ENCODE peak calls at places on chromosome 3, in six cellular contexts. W is CD4-positive, CD25-positive, alpha-beta regulatory T cell; Y is neuronal stem cell; F is heart left ventricle; R is right cardiac atrium; E is IMR-90. Z is an unnamed sample.

GRCh38 chr3:127056281-127056680 is 73.4 kb downstream of the PLXNA1 start:
- DNase-seq in E (no peak), W (no peak), Y (no peak), F (no peak), R (no peak), Z (peak; percentile 54)

GRCh38 chr3:242986-243706 is 46.6 kb downstream of the CHL1 start:
- DNase-seq in E (peak; percentile 92), F (no peak), Y (no peak), W (no peak), R (no peak), Z (no peak)

GRCh38 chr3:4021162-4021561 is 221.9 kb downstream of the LRRN1 start:
- DNase-seq in E (no peak), Y (no peak), R (no peak), F (no peak), W (no peak), Z (no peak)

GRCh38 chr3:63910873-63911272 is 1.3 kb downstream of the SCAANT1 start:
- DNase-seq in R (no peak), E (peak; percentile 59), W (peak; percentile 62), Y (no peak), F (no peak), Z (no peak)

GRCh38 chr3:86890997-86891396 is 100.0 kb downstream of the VGLL3 start:
- DNase-seq in E (no peak), F (no peak), Y (no peak), W (no peak), R (no peak), Z (no peak)

GRCh38 chr3:195908439-195909293 is at the start of gene TNK2:
- DNase-seq in Y (no peak), F (no peak), E (no peak), W (peak; percentile 55), R (no peak), Z (peak; percentile 81)

GRCh38 chr3:15171096-15171495 is 35.0 kb upstream of the CAPN7 start:
- DNase-seq in Y (no peak), W (no peak), F (no peak), E (no peak), R (no peak), Z (no peak)

GRCh38 chr3:89113887-89114840 is 6.7 kb downstream of the EPHA3 start:
- DNase-seq in Y (peak; percentile 56), F (peak; percentile 67), R (peak; percentile 65), E (peak; percentile 42), W (no peak), Z (peak; percentile 75)

GRCh38 chr3:183197734-183198133 is 35.2 kb upstream of the LAMP3 start:
- DNase-seq in R (no peak), Y (no peak), F (no peak), E (no peak), W (no peak), Z (no peak)

GRCh38 chr3:147392083-147392916 is 14.0 kb downstream of the ZIC4 start:
- DNase-seq in R (no peak), F (no peak), E (no peak), W (no peak), Y (peak; percentile 83), Z (no peak)

GRCh38 chr3:15159501-15160136 is 46.4 kb upstream of the CAPN7 start:
- DNase-seq in R (no peak), W (no peak), E (no peak), Y (no peak), F (no peak), Z (no peak)

GRCh38 chr3:170802164-170803151 is 67.5 kb downstream of the RPL22L1 start:
- DNase-seq in F (no peak), E (peak; percentile 99), Y (no peak), W (no peak), R (no peak), Z (no peak)

GRCh38 chr3:57052662-57053061 is 7.8 kb upstream of the SPATA12 start:
- DNase-seq in F (no peak), Y (no peak), E (no peak), R (no peak), W (no peak), Z (no peak)

GRCh38 chr3:174295336-174295735 is 563.8 kb upstream of the NAALADL2 start:
- DNase-seq in W (no peak), Y (no peak), E (peak; percentile 8), F (no peak), R (no peak), Z (no peak)

GRCh38 chr3:154274345-154274744 is 49.9 kb downstream of the DHX36 start:
- DNase-seq in W (no peak), E (no peak), Y (no peak), F (no peak), R (no peak), Z (no peak)

GRCh38 chr3:171284308-171285075 is 175.7 kb downstream of the TNIK start:
- DNase-seq in Y (no peak), W (no peak), E (peak; percentile 98), R (peak; percentile 19), F (peak; percentile 48), Z (no peak)

DNA sequence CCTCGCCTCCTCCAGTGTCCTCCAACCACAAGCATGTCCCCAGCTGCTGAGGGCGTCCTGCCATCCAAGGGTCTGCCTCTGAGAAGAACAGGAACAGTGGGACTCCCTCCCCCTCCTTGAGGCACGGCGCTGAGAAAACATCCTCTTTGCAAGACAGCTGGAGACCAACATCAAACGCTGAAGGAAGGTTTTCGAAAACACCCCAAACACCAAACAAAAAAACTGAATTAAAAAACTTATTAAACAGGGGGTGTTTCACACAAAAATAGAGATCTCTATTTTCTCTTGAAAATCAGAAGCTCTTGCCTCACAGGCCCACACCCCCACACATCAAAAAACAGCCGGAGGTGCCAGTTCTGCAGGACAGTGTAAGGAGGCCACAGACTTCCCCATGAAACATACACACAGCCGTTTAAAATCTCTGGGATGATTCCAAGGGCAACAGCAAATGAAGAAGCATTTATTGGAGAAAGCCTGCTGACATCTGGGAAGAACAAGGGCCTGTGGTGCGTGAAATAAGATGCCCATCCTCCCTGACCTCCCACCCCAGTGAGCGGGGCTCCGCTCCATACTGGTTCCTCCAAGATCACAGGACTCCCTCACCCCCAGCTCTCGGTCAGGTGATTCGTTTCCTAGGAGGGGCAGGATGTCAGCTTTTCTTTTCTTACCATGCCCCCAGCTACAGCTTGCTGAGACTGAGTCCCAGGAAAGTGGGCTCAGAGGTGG is 71.3 kb downstream of the NUP210 start:
- DNase-seq in Y (no peak), W (peak; percentile 38), R (no peak), F (no peak), E (peak; percentile 7), Z (no peak)
- H3K4me1 ChIP-seq in Y (peaks cover 37% of the 10 kb centered on the region), W (peaks cover 43% of the 10 kb centered on the region), R (no peaks in the 10 kb centered on the region), F (peaks cover 11% of the 10 kb centered on the region), E (peaks cover 8% of the 10 kb centered on the region), Z (no peaks in the 10 kb centered on the region)

GRCh38 chr3:43296565-43296964 is 10.2 kb downstream of the SNRK start:
- DNase-seq in R (peak; percentile 25), F (peak; percentile 48), Y (no peak), W (peak; percentile 83), E (peak; percentile 23), Z (no peak)
- H3K4me1 ChIP-seq in R (peaks cover 16% of the 10 kb centered on the region), F (peaks cover 77% of the 10 kb centered on the region), Y (peaks cover 2% of the 10 kb centered on the region), W (peaks cover 98% of the 10 kb centered on the region), E (peaks cover 9% of the 10 kb centered on the region), Z (peaks cover 25% of the 10 kb centered on the region)

GRCh38 chr3:11622846-11623550 is 20.7 kb downstream of the VGLL4 start:
- DNase-seq in E (no peak), Y (no peak), R (no peak), F (no peak), W (no peak), Z (no peak)
- H3K4me1 ChIP-seq in E (peaks cover 11% of the 10 kb centered on the region), Y (peaks cover 5% of the 10 kb centered on the region), R (peaks cover 13% of the 10 kb centered on the region), F (peaks cover 86% of the 10 kb centered on the region), W (peaks cover 27% of the 10 kb centered on the region), Z (peaks cover 14% of the 10 kb centered on the region)

DNA sequence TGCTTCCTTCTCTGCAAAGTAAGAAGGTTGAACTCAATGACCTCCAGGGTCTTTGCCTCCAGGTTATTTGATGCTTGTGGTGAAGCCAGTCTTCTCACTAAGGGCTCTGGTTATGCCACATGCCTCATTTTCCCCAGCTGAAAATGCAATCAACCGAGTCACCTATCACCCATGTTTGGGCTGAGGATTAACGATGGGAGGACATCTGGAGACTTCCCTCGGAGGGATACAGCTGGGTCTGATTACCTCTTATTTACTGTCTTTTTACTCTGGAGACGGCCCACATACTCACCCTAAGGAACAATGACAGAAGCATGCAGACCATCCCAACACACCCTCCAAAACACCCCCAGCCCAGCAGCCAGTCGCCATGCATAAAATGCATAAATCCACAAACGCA is 187.4 kb downstream of the OPA1 start:
- DNase-seq in W (no peak), E (no peak), F (no peak), R (no peak), Y (no peak), Z (no peak)
- H3K4me1 ChIP-seq in W (peaks cover 8% of the 10 kb centered on the region), E (no peaks in the 10 kb centered on the region), F (peaks cover 12% of the 10 kb centered on the region), R (peaks cover 2% of the 10 kb centered on the region), Y (peaks cover 33% of the 10 kb centered on the region), Z (peaks cover 14% of the 10 kb centered on the region)

GRCh38 chr3:71492969-71493368 is 90.6 kb downstream of the FOXP1 start:
- DNase-seq in E (no peak), Y (no peak), W (no peak), R (no peak), F (no peak), Z (no peak)
- H3K4me1 ChIP-seq in E (peaks cover 12% of the 10 kb centered on the region), Y (peaks cover 5% of the 10 kb centered on the region), W (peaks cover 98% of the 10 kb centered on the region), R (peaks cover 2% of the 10 kb centered on the region), F (peaks cover 18% of the 10 kb centered on the region), Z (no peaks in the 10 kb centered on the region)

GRCh38 chr3:65607101-65607500 is 431.6 kb downstream of the MAGI1 start:
- DNase-seq in E (no peak), R (no peak), W (no peak), F (no peak), Y (no peak), Z (no peak)

GRCh38 chr3:65603631-65604030 is 435.1 kb downstream of the MAGI1 start:
- DNase-seq in W (no peak), F (no peak), Y (no peak), R (no peak), E (no peak), Z (no peak)

GRCh38 chr3:65600888-65601287 is 437.8 kb downstream of the MAGI1 start:
- DNase-seq in F (no peak), R (no peak), W (no peak), E (no peak), Y (no peak), Z (no peak)

GRCh38 chr3:65605876-65606432 is 432.8 kb downstream of the MAGI1 start:
- DNase-seq in F (no peak), Y (no peak), E (no peak), R (no peak), W (no peak), Z (no peak)

DNA sequence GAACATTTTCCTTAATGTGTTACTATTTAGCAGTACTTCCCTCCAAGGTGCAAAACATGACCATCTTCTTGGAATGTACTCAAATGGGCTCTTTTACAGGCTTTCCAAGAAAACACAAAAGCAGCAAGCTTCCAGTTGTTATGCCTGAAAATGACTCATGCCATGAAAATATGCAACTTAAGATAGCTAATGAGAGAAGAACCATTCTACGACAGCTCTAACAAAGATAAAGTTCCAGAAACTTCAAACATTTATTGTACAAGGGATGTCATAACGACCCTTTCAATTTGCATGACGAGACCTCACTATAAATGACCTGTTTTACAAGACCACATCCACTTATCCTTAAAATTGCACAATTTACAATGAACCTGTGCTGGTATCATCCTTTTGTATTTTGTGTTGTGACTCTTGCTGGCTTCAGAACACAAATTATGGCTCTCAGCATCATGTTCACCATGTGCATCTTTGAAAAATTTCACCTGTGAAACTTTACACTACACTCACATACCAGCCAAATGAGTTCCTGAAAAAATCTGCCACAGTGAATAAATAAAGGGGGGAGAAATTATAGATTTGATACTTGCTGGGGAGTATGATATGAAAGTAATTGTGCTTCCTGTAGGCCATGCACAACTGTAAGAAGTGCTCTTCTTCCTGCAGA is 433.7 kb downstream of the MAGI1 start:
- DNase-seq in E (peak; percentile 72), F (no peak), R (no peak), W (no peak), Y (no peak), Z (no peak)
- H3K4me1 ChIP-seq in E (peaks cover 2% of the 10 kb centered on the region), F (peaks cover 22% of the 10 kb centered on the region), R (peaks cover 1% of the 10 kb centered on the region), W (no peaks in the 10 kb centered on the region), Y (peaks cover 2% of the 10 kb centered on the region), Z (no peaks in the 10 kb centered on the region)